ENCODE peak calls at places on chromosome 4, in seven cellular contexts. L, Y, D, F, B, G and K are unnamed samples.

GRCh38 chr4:18049446-18049845 is 27.9 kb upstream of the LCORL start:
- DNase-seq in L (no peak), Y (no peak), D (no peak), F (no peak), B (no peak), G (no peak), K (no peak)

GRCh38 chr4:122765702-122766352 is 33.3 kb downstream of the BBS12 start:
- DNase-seq in L (no peak), Y (peak; percentile 82), D (no peak), F (no peak), B (no peak), G (no peak), K (no peak)

GRCh38 chr4:69878250-69878649 is 18.3 kb upstream of the SULT1E1 start:
- DNase-seq in L (no peak), Y (no peak), D (no peak), F (no peak), B (no peak), G (no peak), K (no peak)

GRCh38 chr4:151961456-151961855 is 200.6 kb upstream of the GATB start:
- DNase-seq in L (no peak), Y (no peak), D (no peak), F (no peak), B (no peak), G (no peak), K (no peak)

GRCh38 chr4:116925900-116926457 is 159.4 kb downstream of the TRAM1L1 start:
- DNase-seq in L (no peak), Y (no peak), D (no peak), F (no peak), B (no peak), G (peak; percentile 49), K (peak; percentile 35)

GRCh38 chr4:141541851-141542250 is 94.5 kb upstream of the IL15 start:
- DNase-seq in L (no peak), Y (no peak), D (no peak), F (no peak), B (no peak), G (no peak), K (no peak)

GRCh38 chr4:103754844-103755243 is 35.1 kb upstream of the TACR3 start:
- DNase-seq in L (no peak), Y (no peak), D (no peak), F (no peak), B (peak; percentile 16), G (no peak), K (no peak)

GRCh38 chr4:12723849-12724447 is 760.2 kb downstream of the RAB28 start:
- DNase-seq in L (no peak), Y (no peak), D (no peak), F (no peak), B (no peak), G (no peak), K (no peak)

GRCh38 chr4:154928640-154929257 is 147.7 kb downstream of the RBM46 start:
- DNase-seq in L (no peak), Y (peak; percentile 3), D (no peak), F (no peak), B (peak; percentile 16), G (peak; percentile 33), K (no peak)

GRCh38 chr4:30863031-30863430 is 142.9 kb downstream of the PCDH7 start:
- DNase-seq in L (no peak), Y (no peak), D (no peak), F (no peak), B (no peak), G (no peak), K (no peak)

GRCh38 chr4:150960079-150960478 is 55.0 kb downstream of the LRBA start:
- DNase-seq in L (no peak), Y (no peak), D (no peak), F (no peak), B (no peak), G (no peak), K (no peak)

GRCh38 chr4:82797591-82798081 is 960 bp downstream of the SCD5 start:
- DNase-seq in L (peak; percentile 47), Y (no peak), D (no peak), F (peak; percentile 32), B (no peak), G (no peak), K (no peak)

GRCh38 chr4:114296126-114296525 is 302.5 kb upstream of the UGT8 start:
- DNase-seq in L (no peak), Y (no peak), D (no peak), F (no peak), B (no peak), G (no peak), K (peak; percentile 64)

GRCh38 chr4:105014242-105015031 is 132.2 kb upstream of the TET2 start:
- DNase-seq in L (no peak), Y (no peak), D (no peak), F (no peak), B (no peak), G (no peak), K (no peak)

GRCh38 chr4:78710536-78710935 is 65.6 kb upstream of the BMP2K start:
- DNase-seq in L (no peak), Y (no peak), D (no peak), F (no peak), B (no peak), G (no peak), K (no peak)

GRCh38 chr4:183508693-183509092 is 3.8 kb downstream of the ING2 start:
- DNase-seq in L (no peak), Y (no peak), D (no peak), F (no peak), B (no peak), G (no peak), K (no peak)

GRCh38 chr4:10031663-10032590 is 10.6 kb upstream of the SLC2A9 start:
- DNase-seq in L (no peak), Y (no peak), D (no peak), F (no peak), B (no peak), G (no peak), K (no peak)

GRCh38 chr4:150591284-150591874 is 9.4 kb downstream of the MAB21L2 start:
- DNase-seq in L (no peak), Y (no peak), D (no peak), F (no peak), B (no peak), G (no peak), K (no peak)

GRCh38 chr4:158484173-158484885 is 37.4 kb upstream of the RXFP1 start:
- DNase-seq in L (no peak), Y (peak; percentile 14), D (no peak), F (no peak), B (no peak), G (no peak), K (no peak)

GRCh38 chr4:122668241-122668640 is 47.4 kb upstream of the IL21 start:
- DNase-seq in L (no peak), Y (peak; percentile 87), D (no peak), F (no peak), B (no peak), G (no peak), K (no peak)

GRCh38 chr4:123562994-123563745 is 166.6 kb downstream of the SPRY1 start:
- DNase-seq in L (no peak), Y (no peak), D (no peak), F (no peak), B (no peak), G (no peak), K (no peak)

GRCh38 chr4:140049924-140050681 is 103.9 kb downstream of the MAML3 start:
- DNase-seq in L (no peak), Y (no peak), D (no peak), F (no peak), B (peak; percentile 77), G (peak; percentile 37), K (no peak)

GRCh38 chr4:1756079-1756478 is 34.8 kb downstream of the TACC3 start:
- DNase-seq in L (no peak), Y (no peak), D (no peak), F (no peak), B (no peak), G (no peak), K (no peak)

GRCh38 chr4:53380221-53380620 is 2.8 kb downstream of the FIP1L1 start:
- DNase-seq in L (no peak), Y (no peak), D (no peak), F (no peak), B (no peak), G (no peak), K (no peak)

GRCh38 chr4:164926301-164926700 is 49.3 kb downstream of the APELA start:
- DNase-seq in L (no peak), Y (peak; percentile 80), D (no peak), F (no peak), B (no peak), G (no peak), K (no peak)

GRCh38 chr4:76458829-76459228 is 23.8 kb downstream of the SHROOM3 start:
- DNase-seq in L (no peak), Y (no peak), D (no peak), F (no peak), B (no peak), G (no peak), K (no peak)

GRCh38 chr4:152709675-152710438 is 30.1 kb upstream of the TMEM154 start:
- DNase-seq in L (no peak), Y (no peak), D (no peak), F (no peak), B (no peak), G (peak; percentile 7), K (no peak)

GRCh38 chr4:153522800-153523089 is 56.6 kb downstream of the TMEM131L start:
- DNase-seq in L (no peak), Y (no peak), D (peak; percentile 40), F (no peak), B (no peak), G (no peak), K (no peak)

GRCh38 chr4:137370206-137370633 is 162.1 kb downstream of the PCDH18 start:
- DNase-seq in L (no peak), Y (no peak), D (no peak), F (no peak), B (no peak), G (no peak), K (no peak)

GRCh38 chr4:71266090-71266794 is 72.6 kb upstream of the SLC4A4 start:
- DNase-seq in L (no peak), Y (peak; percentile 90), D (no peak), F (peak; percentile 19), B (no peak), G (no peak), K (no peak)

GRCh38 chr4:123037809-123038208 is 115.4 kb upstream of the NUDT6 start:
- DNase-seq in L (no peak), Y (peak; percentile 34), D (no peak), F (no peak), B (no peak), G (no peak), K (no peak)

GRCh38 chr4:7582313-7583096 is 147.8 kb upstream of the PSAPL1 start:
- DNase-seq in L (no peak), Y (no peak), D (no peak), F (no peak), B (no peak), G (no peak), K (no peak)

GRCh38 chr4:78121338-78121904 is 64.3 kb downstream of the FRAS1 start:
- DNase-seq in L (no peak), Y (no peak), D (no peak), F (no peak), B (no peak), G (no peak), K (peak; percentile 72)